ENCODE peak calls at places on chromosomes 6 and 20, in six cellular contexts. E is ovary, M is cardiac muscle cell, I is fibroblast of pulmonary artery, S is stomach, U is WTC11. H is an unnamed sample.

GRCh38 chr6:16767765-16768514 is 6.7 kb upstream of the ATXN1 start:
- DNase-seq in I (no peak), M (no peak), U (no peak), S (no peak), E (no peak), H (no peak)

GRCh38 chr6:39755231-39755630 is 30.0 kb upstream of the KIF6 start:
- DNase-seq in U (no peak), M (no peak), S (no peak), I (peak; percentile 55), E (no peak), H (no peak)

GRCh38 chr6:35359744-35360348 is 17.5 kb downstream of the PPARD start:
- DNase-seq in U (no peak), I (peak; percentile 85), M (peak; percentile 28), E (peak; percentile 58), S (no peak), H (no peak)

GRCh38 chr6:31162463-31163165 is 4.2 kb downstream of the TCF19 start:
- DNase-seq in E (no peak), I (no peak), U (no peak), M (no peak), S (no peak), H (no peak)

GRCh38 chr6:35185302-35185681 is 28.5 kb upstream of the SCUBE3 start:
- DNase-seq in I (peak; percentile 73), U (no peak), S (peak; percentile 28), E (no peak), M (peak; percentile 66), H (no peak)

GRCh38 chr20:7094438-7094997 is 327.0 kb downstream of the BMP2 start:
- DNase-seq in U (peak; percentile 64), E (no peak), S (no peak), I (peak; percentile 16), M (peak; percentile 73), H (peak; percentile 70)

GRCh38 chr6:44396968-44397367 is 9.5 kb downstream of the CDC5L start:
- DNase-seq in U (no peak), E (no peak), S (no peak), M (no peak), I (no peak), H (no peak)

GRCh38 chr6:82237013-82237412 is 10.5 kb downstream of the IBTK start:
- DNase-seq in E (no peak), I (peak; percentile 45), M (peak; percentile 24), U (no peak), S (no peak), H (no peak)

GRCh38 chr6:53347921-53348435 is 772 bp downstream of the ELOVL5 start:
- DNase-seq in U (peak; percentile 64), M (peak; percentile 78), I (peak; percentile 67), S (peak; percentile 36), E (peak; percentile 75), H (peak; percentile 62)

GRCh38 chr6:110660066-110660655 is 155.1 kb downstream of the CDK19 start:
- DNase-seq in E (no peak), S (no peak), U (no peak), M (no peak), I (no peak), H (no peak)

GRCh38 chr6:43125555-43125954 is 45.5 kb upstream of the SRF start:
- DNase-seq in E (no peak), I (no peak), S (no peak), M (no peak), U (no peak), H (no peak)

GRCh38 chr6:145964948-145965366 is 799 bp upstream of the SHPRH start:
- DNase-seq in M (no peak), U (no peak), E (no peak), I (no peak), S (no peak), H (peak; percentile 35)

GRCh38 chr6:141123497-141123896 is 1009.2 kb upstream of the GJE1 start:
- DNase-seq in I (no peak), S (no peak), U (no peak), E (no peak), M (no peak), H (no peak)

GRCh38 chr20:55782861-55783260 is 222.5 kb downstream of the CBLN4 start:
- DNase-seq in U (no peak), I (no peak), E (no peak), S (no peak), M (no peak), H (no peak)

GRCh38 chr6:47209632-47210031 is 100.1 kb downstream of the TNFRSF21 start:
- DNase-seq in S (no peak), E (no peak), U (no peak), I (peak; percentile 71), M (no peak), H (no peak)

GRCh38 chr6:75620387-75621304 is 19.0 kb downstream of the SENP6 start:
- DNase-seq in U (no peak), E (no peak), S (no peak), I (no peak), M (no peak), H (no peak)

GRCh38 chr6:5950448-5950847 is 56.3 kb downstream of the NRN1 start:
- DNase-seq in E (no peak), S (no peak), U (peak; percentile 66), I (no peak), M (peak; percentile 10), H (peak; percentile 44)

GRCh38 chr20:18197382-18198070 is 59.9 kb downstream of the KAT14 start:
- DNase-seq in I (no peak), M (no peak), U (no peak), E (no peak), S (no peak), H (no peak)

GRCh38 chr20:50561379-50562078 is 51.3 kb downstream of the PTPN1 start:
- DNase-seq in I (peak; percentile 94), S (no peak), E (peak; percentile 38), U (no peak), M (no peak), H (no peak)

GRCh38 chr6:113291751-113292445 is 565.2 kb upstream of the MARCKS start:
- DNase-seq in E (no peak), U (no peak), S (no peak), I (peak; percentile 25), M (no peak), H (no peak)

GRCh38 chr20:57983082-57983481 is 245.4 kb downstream of the ANKRD60 start:
- DNase-seq in U (no peak), M (no peak), I (no peak), E (no peak), S (no peak), H (no peak)

GRCh38 chr6:52364480-52365166 is 2.7 kb downstream of the PAQR8 start:
- DNase-seq in U (no peak), E (peak; percentile 51), M (no peak), I (no peak), S (no peak), H (no peak)

GRCh38 chr6:125780540-125781306 is 10.0 kb upstream of the NCOA7 start:
- DNase-seq in E (peak; percentile 41), M (peak; percentile 69), U (no peak), S (peak; percentile 52), I (peak; percentile 90), H (peak; percentile 87)

GRCh38 chr6:121485359-121485809 is 49.9 kb downstream of the GJA1 start:
- DNase-seq in I (peak; percentile 49), U (no peak), E (no peak), S (no peak), M (no peak), H (no peak)

GRCh38 chr20:48826883-48827771 is 672 bp downstream of the PREX1 start:
- DNase-seq in E (no peak), S (peak; percentile 37), I (no peak), U (peak; percentile 52), M (peak; percentile 62), H (peak; percentile 67)

GRCh38 chr6:16985484-16986284 is 116.2 kb upstream of the STMND1 start:
- DNase-seq in E (no peak), U (no peak), M (no peak), S (no peak), I (peak; percentile 40), H (no peak)

DNA sequence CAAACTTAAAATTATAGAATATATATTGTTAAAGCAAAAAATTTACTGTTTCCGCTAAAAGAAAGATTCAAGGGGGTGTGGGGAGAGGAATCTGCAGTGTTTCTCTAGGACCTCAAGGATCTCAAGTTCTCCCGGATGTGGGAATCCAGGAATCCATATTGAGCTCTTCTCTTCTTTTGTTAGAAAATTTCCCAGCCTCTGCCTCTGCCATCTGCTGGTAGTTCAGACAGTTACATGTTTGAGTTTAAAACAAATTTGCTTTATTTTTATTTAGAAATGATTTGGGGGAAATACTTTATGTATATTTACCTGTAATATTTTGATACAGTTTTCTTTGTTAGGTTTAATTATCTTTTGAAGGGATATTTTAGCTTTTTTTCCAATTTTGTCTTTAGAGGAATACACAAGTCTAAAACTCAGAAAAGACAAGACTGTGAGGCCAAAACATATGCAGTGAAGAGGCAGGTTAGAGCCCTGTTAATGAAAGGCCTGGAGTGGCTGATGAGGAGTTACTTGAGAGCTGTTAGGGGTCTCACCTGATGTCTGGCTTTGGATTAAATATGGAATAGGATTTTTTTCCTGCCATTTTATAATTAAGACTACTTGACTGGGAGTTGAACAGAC is 268.8 kb downstream of the ARID1B start:
- DNase-seq in I (peak; percentile 72), S (no peak), E (no peak), U (no peak), M (peak; percentile 54), H (no peak)
- TF ChIP-seq CTCF in I (peak; percentile 72), S (peak; percentile 28), E (peak; percentile 23), U (no peak), M (peak; percentile 67), H (peak; percentile 88)

DNA sequence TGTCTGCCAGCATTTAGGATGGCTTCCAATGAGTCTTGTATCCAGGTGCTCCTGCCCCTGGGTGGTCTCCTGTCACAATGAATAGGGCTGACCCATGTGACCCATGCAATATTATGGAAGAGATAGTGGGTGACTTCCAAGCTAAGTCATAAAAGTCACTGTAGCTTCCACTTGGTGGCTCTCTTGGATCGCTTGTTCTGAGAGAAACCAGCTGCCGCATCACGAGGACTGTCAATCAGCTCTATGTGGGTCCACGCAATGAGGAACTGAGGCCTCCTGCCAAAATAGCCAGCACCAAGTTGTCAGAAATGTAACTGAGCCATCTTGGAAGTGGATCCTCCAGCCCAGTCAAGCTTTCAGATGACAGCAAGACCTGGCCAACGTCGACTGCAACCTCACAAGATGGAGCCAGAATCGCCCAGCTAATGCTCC is 14.9 kb upstream of the MATN4 start:
- DNase-seq in I (peak; percentile 63), M (peak; percentile 58), U (no peak), E (no peak), S (peak; percentile 70), H (peak; percentile 75)
- TF ChIP-seq CTCF in I (peak; percentile 2), M (peak; percentile 15), U (no peak), E (no peak), S (peak; percentile 16), H (peak; percentile 74)

DNA sequence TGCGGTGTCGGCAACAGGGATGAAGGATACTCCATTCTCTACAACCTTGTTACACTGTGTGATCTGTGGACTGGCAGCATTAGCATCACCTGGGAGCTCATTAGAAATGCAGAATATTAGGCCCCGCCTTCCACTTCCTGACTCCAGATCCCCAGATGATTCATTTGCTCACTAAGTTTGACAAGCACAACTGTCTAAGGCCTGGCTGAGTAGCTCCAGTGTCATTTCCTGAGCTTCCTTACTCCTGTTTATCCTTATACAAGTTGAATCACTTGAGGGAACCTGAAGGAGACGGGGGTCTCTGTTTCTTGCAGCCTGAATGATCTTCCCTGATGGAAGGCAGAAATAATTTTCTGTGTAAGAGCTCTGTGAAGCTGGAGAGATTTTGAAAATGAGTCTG is 32.7 kb upstream of the PROKR2 start:
- DNase-seq in E (no peak), U (no peak), M (no peak), I (peak; percentile 17), S (no peak), H (no peak)
- TF ChIP-seq CTCF in E (no peak), U (no peak), M (no peak), I (no peak), S (no peak), H (no peak)

GRCh38 chr20:39105551-39105950 is 143.4 kb downstream of the DHX35 start:
- DNase-seq in S (no peak), E (no peak), M (no peak), U (no peak), I (no peak), H (no peak)
- TF ChIP-seq CTCF in S (no peak), E (no peak), M (no peak), U (peak; percentile 21), I (no peak), H (peak; percentile 62)